ENCODE peak calls at places on chromosomes 11 and 22, in seven cellular contexts. One of them, this sample, is unnamed.

GRCh38 chr11:47863189-47863892 is 15.2 kb upstream of the NUP160 start:
- DNase-seq in hepatic stellate cell: peak; percentile 28
- DNase-seq in EH: peak; percentile 92
- DNase-seq in right atrium auricular region: no peak
- DNase-seq in stimulated activated CD4-positive, alpha-beta T cell treated with anti-CD3 and anti-CD28 coated beads, Interleukin-4, amount 100 ng/mL, for 48 hours: no peak
- DNase-seq in foreskin keratinocyte: no peak
- DNase-seq in CD4-positive, alpha-beta T cell: no peak
- DNase-seq in this sample: no peak

GRCh38 chr11:67698247-67698646 is 23.8 kb upstream of the ALDH3B2 start:
- DNase-seq in foreskin keratinocyte: no peak
- DNase-seq in stimulated activated CD4-positive, alpha-beta T cell treated with anti-CD3 and anti-CD28 coated beads, Interleukin-4, amount 100 ng/mL, for 48 hours: peak; percentile 6
- DNase-seq in EH: peak; percentile 25
- DNase-seq in hepatic stellate cell: no peak
- DNase-seq in right atrium auricular region: no peak
- DNase-seq in CD4-positive, alpha-beta T cell: no peak
- DNase-seq in this sample: no peak

GRCh38 chr11:65182258-65183170 is 786 bp downstream of the CAPN1 start:
- DNase-seq in foreskin keratinocyte: peak; percentile 40
- DNase-seq in stimulated activated CD4-positive, alpha-beta T cell treated with anti-CD3 and anti-CD28 coated beads, Interleukin-4, amount 100 ng/mL, for 48 hours: no peak
- DNase-seq in EH: peak; percentile 37
- DNase-seq in right atrium auricular region: no peak
- DNase-seq in CD4-positive, alpha-beta T cell: no peak
- DNase-seq in hepatic stellate cell: peak; percentile 50
- DNase-seq in this sample: peak; percentile 42

GRCh38 chr22:47372596-47373385 is 610.3 kb downstream of the TBC1D22A start:
- DNase-seq in right atrium auricular region: no peak
- DNase-seq in CD4-positive, alpha-beta T cell: no peak
- DNase-seq in stimulated activated CD4-positive, alpha-beta T cell treated with anti-CD3 and anti-CD28 coated beads, Interleukin-4, amount 100 ng/mL, for 48 hours: no peak
- DNase-seq in foreskin keratinocyte: no peak
- DNase-seq in hepatic stellate cell: no peak
- DNase-seq in EH: no peak
- DNase-seq in this sample: no peak

GRCh38 chr11:57100638-57101312 is 81.0 kb upstream of the LRRC55 start:
- DNase-seq in EH: no peak
- DNase-seq in CD4-positive, alpha-beta T cell: no peak
- DNase-seq in foreskin keratinocyte: no peak
- DNase-seq in stimulated activated CD4-positive, alpha-beta T cell treated with anti-CD3 and anti-CD28 coated beads, Interleukin-4, amount 100 ng/mL, for 48 hours: no peak
- DNase-seq in hepatic stellate cell: no peak
- DNase-seq in right atrium auricular region: no peak
- DNase-seq in this sample: no peak

GRCh38 chr11:11973866-11974265 is 34.6 kb downstream of the DKK3 start:
- DNase-seq in EH: peak; percentile 79
- DNase-seq in stimulated activated CD4-positive, alpha-beta T cell treated with anti-CD3 and anti-CD28 coated beads, Interleukin-4, amount 100 ng/mL, for 48 hours: no peak
- DNase-seq in foreskin keratinocyte: no peak
- DNase-seq in right atrium auricular region: no peak
- DNase-seq in hepatic stellate cell: no peak
- DNase-seq in CD4-positive, alpha-beta T cell: no peak
- DNase-seq in this sample: no peak

GRCh38 chr22:36758792-36759271 is 17.1 kb downstream of the IFT27 start:
- DNase-seq in hepatic stellate cell: no peak
- DNase-seq in stimulated activated CD4-positive, alpha-beta T cell treated with anti-CD3 and anti-CD28 coated beads, Interleukin-4, amount 100 ng/mL, for 48 hours: no peak
- DNase-seq in right atrium auricular region: no peak
- DNase-seq in EH: no peak
- DNase-seq in CD4-positive, alpha-beta T cell: no peak
- DNase-seq in foreskin keratinocyte: no peak
- DNase-seq in this sample: no peak

GRCh38 chr11:114211444-114212122 is 84.6 kb upstream of the NNMT start:
- DNase-seq in right atrium auricular region: no peak
- DNase-seq in CD4-positive, alpha-beta T cell: no peak
- DNase-seq in foreskin keratinocyte: no peak
- DNase-seq in hepatic stellate cell: no peak
- DNase-seq in stimulated activated CD4-positive, alpha-beta T cell treated with anti-CD3 and anti-CD28 coated beads, Interleukin-4, amount 100 ng/mL, for 48 hours: no peak
- DNase-seq in EH: no peak
- DNase-seq in this sample: no peak

GRCh38 chr22:43142881-43143562 is at the start of gene MCAT:
- DNase-seq in foreskin keratinocyte: peak; percentile 34
- DNase-seq in right atrium auricular region: peak; percentile 83
- DNase-seq in hepatic stellate cell: peak; percentile 90
- DNase-seq in CD4-positive, alpha-beta T cell: peak; percentile 74
- DNase-seq in EH: peak; percentile 73
- DNase-seq in stimulated activated CD4-positive, alpha-beta T cell treated with anti-CD3 and anti-CD28 coated beads, Interleukin-4, amount 100 ng/mL, for 48 hours: peak; percentile 75
- DNase-seq in this sample: peak; percentile 92

GRCh38 chr11:111719379-111719778 is 46.8 kb downstream of the PPP2R1B start:
- DNase-seq in CD4-positive, alpha-beta T cell: no peak
- DNase-seq in hepatic stellate cell: no peak
- DNase-seq in stimulated activated CD4-positive, alpha-beta T cell treated with anti-CD3 and anti-CD28 coated beads, Interleukin-4, amount 100 ng/mL, for 48 hours: no peak
- DNase-seq in foreskin keratinocyte: no peak
- DNase-seq in EH: peak; percentile 44
- DNase-seq in right atrium auricular region: no peak
- DNase-seq in this sample: no peak

GRCh38 chr22:31627223-31627731 is 34.7 kb downstream of the PISD start:
- DNase-seq in hepatic stellate cell: no peak
- DNase-seq in EH: no peak
- DNase-seq in foreskin keratinocyte: no peak
- DNase-seq in stimulated activated CD4-positive, alpha-beta T cell treated with anti-CD3 and anti-CD28 coated beads, Interleukin-4, amount 100 ng/mL, for 48 hours: no peak
- DNase-seq in CD4-positive, alpha-beta T cell: no peak
- DNase-seq in right atrium auricular region: no peak
- DNase-seq in this sample: no peak

GRCh38 chr22:35629406-35630234 is 12.5 kb upstream of the MB start:
- DNase-seq in hepatic stellate cell: peak; percentile 94
- DNase-seq in CD4-positive, alpha-beta T cell: no peak
- DNase-seq in right atrium auricular region: peak; percentile 91
- DNase-seq in EH: peak; percentile 100
- DNase-seq in stimulated activated CD4-positive, alpha-beta T cell treated with anti-CD3 and anti-CD28 coated beads, Interleukin-4, amount 100 ng/mL, for 48 hours: no peak
- DNase-seq in foreskin keratinocyte: peak; percentile 97
- DNase-seq in this sample: peak; percentile 31

GRCh38 chr22:35154937-35155387 is 89.0 kb downstream of the ISX start:
- DNase-seq in foreskin keratinocyte: no peak
- DNase-seq in hepatic stellate cell: peak; percentile 63
- DNase-seq in stimulated activated CD4-positive, alpha-beta T cell treated with anti-CD3 and anti-CD28 coated beads, Interleukin-4, amount 100 ng/mL, for 48 hours: peak; percentile 14
- DNase-seq in EH: peak; percentile 53
- DNase-seq in CD4-positive, alpha-beta T cell: no peak
- DNase-seq in right atrium auricular region: no peak
- DNase-seq in this sample: peak; percentile 44

GRCh38 chr22:44936201-44936600 is 73.6 kb downstream of the PHF21B start:
- DNase-seq in CD4-positive, alpha-beta T cell: no peak
- DNase-seq in stimulated activated CD4-positive, alpha-beta T cell treated with anti-CD3 and anti-CD28 coated beads, Interleukin-4, amount 100 ng/mL, for 48 hours: no peak
- DNase-seq in EH: no peak
- DNase-seq in foreskin keratinocyte: no peak
- DNase-seq in right atrium auricular region: no peak
- DNase-seq in hepatic stellate cell: no peak
- DNase-seq in this sample: no peak

GRCh38 chr11:80241766-80242165 is 800.9 kb upstream of the TENM4 start:
- DNase-seq in right atrium auricular region: no peak
- DNase-seq in EH: no peak
- DNase-seq in CD4-positive, alpha-beta T cell: no peak
- DNase-seq in stimulated activated CD4-positive, alpha-beta T cell treated with anti-CD3 and anti-CD28 coated beads, Interleukin-4, amount 100 ng/mL, for 48 hours: no peak
- DNase-seq in hepatic stellate cell: no peak
- DNase-seq in foreskin keratinocyte: peak; percentile 34
- DNase-seq in this sample: no peak

This sample was measured in GM12891.